ENCODE peak calls at places on chromosome 19, in ten cellular contexts. F is lower leg skin; T is NCI-H748 treated with DMSO at 0.1 percent for 48 hours; U is stimulated activated CD4-positive, alpha-beta T cell treated with anti-CD3 and anti-CD28 coated beads, Interleukin-12 subunit alpha, Interleukin-12 subunit beta, amount 100 ng/mL, for 4 hours; Z is choroid plexus epithelial cell; W is left colon; B is stimulated activated CD8-positive, alpha-beta memory T cell treated with anti-CD3 and anti-CD28 coated beads, Interleukin-4, amount 100 ng/mL, for 1 hour; H is DMS153; D is brain microvascular endothelial cell; C is NCI-H2081. N is an unnamed sample.

GRCh38 chr19:53424968-53425597 is 6.7 kb upstream of the ZNF761 start:
- DNase-seq in F (peak; percentile 59), T (peak; percentile 82), U (peak; percentile 61), Z (peak; percentile 85), W (peak; percentile 74), B (peak; percentile 47), H (peak; percentile 39), D (peak; percentile 62), C (peak; percentile 24), N (peak; percentile 16)

GRCh38 chr19:39052846-39053245 is 20.5 kb upstream of the FBXO27 start:
- DNase-seq in F (no peak), T (no peak), U (no peak), Z (no peak), W (no peak), B (no peak), H (no peak), D (no peak), C (no peak), N (no peak)

GRCh38 chr19:44892932-44893331 is 1.9 kb downstream of the TOMM40 start:
- DNase-seq in F (no peak), T (no peak), U (no peak), Z (no peak), W (no peak), B (no peak), H (no peak), D (no peak), C (no peak), N (no peak)

GRCh38 chr19:11673608-11674041 is 65.1 kb downstream of the ZNF823 start:
- DNase-seq in F (peak; percentile 33), T (peak; percentile 57), U (no peak), Z (peak; percentile 73), W (peak; percentile 81), B (no peak), H (no peak), D (peak; percentile 58), C (no peak), N (no peak)

GRCh38 chr19:16368385-16369305 is 44.0 kb downstream of the KLF2 start:
- DNase-seq in F (no peak), T (no peak), U (no peak), Z (no peak), W (no peak), B (peak; percentile 57), H (no peak), D (no peak), C (no peak), N (no peak)

GRCh38 chr19:34856052-34856451 is 70.7 kb upstream of the ZNF30 start:
- DNase-seq in F (no peak), T (no peak), U (no peak), Z (no peak), W (no peak), B (no peak), H (no peak), D (no peak), C (no peak), N (no peak)

GRCh38 chr19:47315125-47315821 is 5.6 kb downstream of the C5AR1 start:
- DNase-seq in F (peak; percentile 86), T (no peak), U (peak; percentile 6), Z (peak; percentile 99), W (no peak), B (no peak), H (peak; percentile 2), D (peak; percentile 96), C (no peak), N (peak; percentile 45)

GRCh38 chr19:13692096-13692495 is 72.2 kb upstream of the MRI1 start:
- DNase-seq in F (no peak), T (no peak), U (no peak), Z (peak; percentile 1), W (no peak), B (no peak), H (no peak), D (no peak), C (no peak), N (peak; percentile 4)

GRCh38 chr19:53012006-53012405 is 1.7 kb upstream of the ERVV-1 start:
- DNase-seq in F (no peak), T (no peak), U (no peak), Z (no peak), W (no peak), B (no peak), H (no peak), D (no peak), C (no peak), N (no peak)

GRCh38 chr19:17565611-17566010 is 10.2 kb downstream of the COLGALT1 start:
- DNase-seq in F (no peak), T (no peak), U (no peak), Z (peak; percentile 23), W (no peak), B (no peak), H (no peak), D (no peak), C (no peak), N (no peak)

N was measured in thoracic aorta.